ENCODE peak calls at places on chromosomes 16 and 17, in ten cellular contexts. E is DMS53; F is endothelial cell; K is NCI-H2029; I is NCI-H524 treated with DMSO at 0.1 percent for 48 hours; T is sciatic nerve; O is G401; Q is left ventricle myocardium inferior; G is stimulated activated CD4-positive, alpha-beta T cell treated with anti-CD3 and anti-CD28 coated beads, TNF-alpha, amount 100 ng/mL, for 48 hours; N is NCI-H2227 treated with DMSO at 0.1 percent for 48 hours. M is an unnamed sample.

GRCh38 chr17:43713494-43714162 is 45.0 kb downstream of the SOST start:
- DNase-seq in E (peak), Q (peak), N (no peak), O (peak), K (no peak), G (no peak), I (no peak), F (peak), T (no peak), M (no peak)

GRCh38 chr16:49019081-49019633 is 262.5 kb downstream of the CBLN1 start:
- DNase-seq in N (no peak), F (no peak), E (no peak), K (no peak), T (no peak), G (no peak), I (peak), Q (no peak), O (peak), M (peak)

GRCh38 chr17:46800573-46800972 is 17.9 kb downstream of the WNT3 start:
- DNase-seq in Q (no peak), I (peak), E (no peak), T (no peak), K (no peak), O (no peak), N (no peak), G (no peak), F (no peak), M (no peak)

GRCh38 chr17:74332763-74333220 is 6.8 kb downstream of the KIF19 start:
- DNase-seq in Q (no peak), T (no peak), I (peak), E (peak), O (no peak), F (no peak), N (no peak), G (no peak), K (peak), M (no peak)

GRCh38 chr17:39753514-39754160 is 15.9 kb downstream of the GRB7 start:
- DNase-seq in O (no peak), I (no peak), T (no peak), E (peak), F (peak), N (no peak), G (peak), Q (peak), K (peak), M (no peak)

GRCh38 chr16:57260294-57260929 is 15.4 kb downstream of the ARL2BP start:
- DNase-seq in K (no peak), F (peak), I (no peak), O (no peak), G (no peak), T (peak), Q (no peak), E (peak), N (no peak), M (peak)

GRCh38 chr16:86101912-86102187 is 202.9 kb downstream of the IRF8 start:
- DNase-seq in T (peak), K (no peak), E (no peak), G (no peak), O (no peak), F (no peak), I (no peak), Q (no peak), N (no peak), M (no peak)

GRCh38 chr16:50522324-50522723 is 25.9 kb upstream of the NKD1 start:
- DNase-seq in E (no peak), K (no peak), N (no peak), Q (no peak), O (no peak), T (peak), I (no peak), G (no peak), F (no peak), M (no peak)

GRCh38 chr16:23469814-23470213 is 16.8 kb upstream of the COG7 start:
- DNase-seq in G (no peak), N (no peak), F (no peak), O (no peak), K (peak), I (no peak), T (no peak), E (peak), Q (no peak), M (no peak)

GRCh38 chr17:79465011-79466006 is 145.5 kb downstream of the RBFOX3 start:
- DNase-seq in I (peak), Q (no peak), F (no peak), N (no peak), O (peak), K (no peak), T (no peak), G (no peak), E (no peak), M (no peak)